ENCODE peak calls at places on chromosomes 1 and 21, in six cellular contexts. F, R, X, U, J and H are unnamed samples.

GRCh38 chr1:156128749-156129682 is 14.5 kb downstream of the LMNA start:
- DNase-seq in U (peak), F (no peak), X (peak), J (no peak), R (peak), H (no peak)

GRCh38 chr1:45793942-45794604 is 9.3 kb upstream of the MAST2 start:
- DNase-seq in F (no peak), R (no peak), J (no peak), X (no peak), U (no peak), H (no peak)

GRCh38 chr1:21510885-21511578 is 1.8 kb downstream of the ALPL start:
- DNase-seq in R (no peak), F (no peak), X (no peak), J (no peak), U (peak), H (no peak)

GRCh38 chr1:66262233-66262632 is 271.7 kb upstream of the SGIP1 start:
- DNase-seq in F (no peak), J (no peak), X (peak), R (peak), U (peak), H (no peak)

GRCh38 chr21:38751379-38752050 is 54.2 kb upstream of the ETS2 start:
- DNase-seq in R (no peak), F (no peak), J (no peak), U (peak), X (peak), H (no peak)

GRCh38 chr1:63730211-63730610 is 43.6 kb upstream of the ROR1 start:
- DNase-seq in R (no peak), J (no peak), F (no peak), X (peak), U (no peak), H (no peak)

GRCh38 chr1:2208309-2209239 is 14.0 kb upstream of the FAAP20 start:
- DNase-seq in U (peak), R (peak), F (no peak), X (peak), J (no peak), H (no peak)

GRCh38 chr1:62038594-62039284 is 155.9 kb upstream of the L1TD1 start:
- DNase-seq in J (no peak), U (no peak), F (no peak), R (no peak), X (no peak), H (no peak)

GRCh38 chr21:38039369-38039768 is 123.1 kb upstream of the KCNJ6 start:
- DNase-seq in F (no peak), X (no peak), J (no peak), R (no peak), U (no peak), H (no peak)

GRCh38 chr1:151756291-151756690 is 7.0 kb downstream of the MRPL9 start:
- DNase-seq in R (peak), U (peak), J (no peak), X (peak), F (no peak), H (no peak)

GRCh38 chr21:36846624-36847023 is 119.8 kb downstream of the HLCS start:
- DNase-seq in U (no peak), F (no peak), J (no peak), R (no peak), X (no peak), H (no peak)

GRCh38 chr1:160081261-160081936 is at the start of gene KCNJ9:
- DNase-seq in F (no peak), X (peak), U (peak), J (no peak), R (peak), H (no peak)

GRCh38 chr1:173669491-173669941 is at the start of gene ANKRD45:
- DNase-seq in U (peak), R (peak), J (no peak), X (peak), F (no peak), H (no peak)

GRCh38 chr1:208600456-208600855 is 356.3 kb upstream of the PLXNA2 start:
- DNase-seq in J (no peak), F (no peak), R (no peak), X (no peak), U (no peak), H (no peak)

GRCh38 chr1:93607814-93608187 is 73.8 kb downstream of the BCAR3 start:
- DNase-seq in F (no peak), U (peak), J (no peak), R (peak), X (peak), H (no peak)